ENCODE peak calls at places on chromosomes 6 and 20, in four cellular contexts. H is heart right ventricle, K is heart left ventricle, G is lower leg skin. A is an unnamed sample.

GRCh38 chr20:13260620-13261279 is 39.7 kb downstream of the ISM1 start:
- DNase-seq in H (no peak), G (peak), K (no peak), A (no peak)

GRCh38 chr6:161575508-161576254 is 301.8 kb upstream of the AGPAT4 start:
- DNase-seq in G (no peak), K (no peak), H (no peak), A (no peak)

GRCh38 chr6:160031442-160031841 is 62.6 kb downstream of the IGF2R start:
- DNase-seq in G (no peak), H (no peak), K (no peak), A (no peak)

GRCh38 chr6:3943373-3943772 is 94.2 kb downstream of the FAM50B start:
- DNase-seq in H (peak), K (peak), G (no peak), A (no peak)

GRCh38 chr6:133591330-133591729 is 297.6 kb upstream of the TCF21 start:
- DNase-seq in H (no peak), G (no peak), K (no peak), A (no peak)

GRCh38 chr20:58636983-58637421 is 14.1 kb upstream of the STX16 start:
- DNase-seq in H (no peak), K (no peak), G (peak), A (no peak)

GRCh38 chr20:24033151-24033550 is 44.6 kb upstream of the GGTLC1 start:
- DNase-seq in G (no peak), H (no peak), K (no peak), A (no peak)

GRCh38 chr6:134835998-134836397 is 113.9 kb downstream of the ALDH8A1 start:
- DNase-seq in G (no peak), H (no peak), K (no peak), A (no peak)

GRCh38 chr20:34578521-34579147 is 20.1 kb downstream of the MAP1LC3A start:
- DNase-seq in K (peak), H (peak), G (peak), A (peak)

GRCh38 chr20:48965189-48965910 is 43.8 kb downstream of the ARFGEF2 start:
- DNase-seq in H (no peak), G (no peak), K (no peak), A (no peak)

GRCh38 chr6:107784669-107785068 is 39.4 kb downstream of the SCML4 start:
- DNase-seq in G (no peak), H (no peak), K (no peak), A (no peak)

GRCh38 chr6:20936949-20937348 is 402.7 kb downstream of the CDKAL1 start:
- DNase-seq in K (no peak), H (no peak), G (no peak), A (no peak)

GRCh38 chr6:55445648-55446204 is 118.5 kb downstream of the GFRAL start:
- DNase-seq in G (no peak), K (no peak), H (no peak), A (no peak)

GRCh38 chr6:142802124-142802523 is 142.9 kb downstream of the HIVEP2 start:
- DNase-seq in G (no peak), H (no peak), K (no peak), A (no peak)

GRCh38 chr20:45611054-45611453 is 18.5 kb upstream of the WFDC10A start:
- DNase-seq in G (no peak), K (no peak), H (no peak), A (no peak)

GRCh38 chr20:54112221-54112884 is 42.0 kb upstream of the BCAS1 start:
- DNase-seq in G (no peak), K (no peak), H (no peak), A (no peak)

GRCh38 chr6:73471686-73472290 is 10.3 kb downstream of the MTO1 start:
- DNase-seq in H (no peak), K (no peak), G (no peak), A (no peak)

GRCh38 chr6:16698163-16698533 is 63.1 kb downstream of the ATXN1 start:
- DNase-seq in K (no peak), G (no peak), H (no peak), A (no peak)

GRCh38 chr6:137933696-137934095 is 66.6 kb downstream of the TNFAIP3 start:
- DNase-seq in G (peak), K (peak), H (peak), A (peak)

GRCh38 chr6:132072271-132072670 is 121.1 kb upstream of the CCN2 start:
- DNase-seq in H (no peak), K (no peak), G (no peak), A (no peak)

GRCh38 chr6:146857960-146858308 is 259.2 kb downstream of the ADGB start:
- DNase-seq in G (no peak), K (no peak), H (no peak), A (no peak)

GRCh38 chr20:48489656-48490055 is 338.1 kb downstream of the PREX1 start:
- DNase-seq in K (no peak), G (peak), H (no peak), A (no peak)

GRCh38 chr6:127547909-127548649 is 28.9 kb upstream of the C6orf58 start:
- DNase-seq in G (no peak), K (no peak), H (no peak), A (no peak)

GRCh38 chr6:95091823-95092436 is 485.4 kb upstream of the MANEA start:
- DNase-seq in K (no peak), G (no peak), H (no peak), A (no peak)

GRCh38 chr20:17895641-17896246 is 72.8 kb downstream of the SNX5 start:
- DNase-seq in K (peak), H (peak), G (peak), A (peak)

GRCh38 chr6:43628392-43629103 is 516 bp downstream of the GTPBP2 start:
- DNase-seq in G (peak), K (peak), H (peak), A (no peak)

GRCh38 chr6:80541886-80542285 is 435.4 kb downstream of the BCKDHB start:
- DNase-seq in G (no peak), K (no peak), H (no peak), A (no peak)

GRCh38 chr6:22442826-22443225 is 126.5 kb upstream of the HDGFL1 start:
- DNase-seq in K (no peak), G (no peak), H (no peak), A (no peak)

GRCh38 chr6:117311310-117311709 is 46.0 kb downstream of the VGLL2 start:
- DNase-seq in G (no peak), K (no peak), H (no peak), A (no peak)

GRCh38 chr6:117317261-117317660 is 51.9 kb downstream of the VGLL2 start:
- DNase-seq in K (no peak), H (no peak), G (no peak), A (no peak)
- TF ChIP-seq CTCF in K (peak), H (peak), G (no peak), A (peak)

GRCh38 chr6:130147151-130147550 is 75.6 kb downstream of the SAMD3 start:
- DNase-seq in H (no peak), G (no peak), K (no peak), A (no peak)

GRCh38 chr6:130143709-130144108 is 79.0 kb downstream of the SAMD3 start:
- DNase-seq in H (no peak), K (no peak), G (no peak), A (no peak)

GRCh38 chr6:130150906-130151305 is 71.8 kb downstream of the SAMD3 start:
- DNase-seq in G (no peak), K (no peak), H (no peak), A (no peak)

GRCh38 chr6:130152908-130153510 is 69.7 kb downstream of the SAMD3 start:
- DNase-seq in K (no peak), G (no peak), H (no peak), A (no peak)

GRCh38 chr6:130148181-130148580 is 74.6 kb downstream of the SAMD3 start:
- DNase-seq in H (no peak), G (no peak), K (no peak), A (no peak)
- TF ChIP-seq CTCF in H (no peak), G (no peak), K (no peak), A (no peak)

GRCh38 chr6:13454286-13455221 is 32.8 kb downstream of the GFOD1 start:
- DNase-seq in G (peak), K (peak), H (peak), A (peak)
- TF ChIP-seq CTCF in G (no peak), K (peak), H (no peak), A (peak)

GRCh38 chr6:40477246-40478126 is 109.7 kb downstream of the LRFN2 start:
- DNase-seq in G (no peak), K (no peak), H (no peak), A (no peak)

GRCh38 chr6:40476673-40477072 is 110.5 kb downstream of the LRFN2 start:
- DNase-seq in G (no peak), K (peak), H (peak), A (no peak)

GRCh38 chr6:40472354-40472753 is 114.8 kb downstream of the LRFN2 start:
- DNase-seq in G (no peak), K (no peak), H (no peak), A (no peak)

GRCh38 chr6:40473026-40473425 is 114.1 kb downstream of the LRFN2 start:
- DNase-seq in G (no peak), H (no peak), K (no peak), A (no peak)

GRCh38 chr6:40474937-40475336 is 112.2 kb downstream of the LRFN2 start:
- DNase-seq in H (no peak), K (no peak), G (no peak), A (no peak)
- TF ChIP-seq CTCF in H (no peak), K (no peak), G (no peak), A (no peak)

GRCh38 chr6:158595223-158595622 is 35.3 kb downstream of the TMEM181 start:
- DNase-seq in G (no peak), K (no peak), H (no peak), A (no peak)
- TF ChIP-seq CTCF in G (no peak), K (no peak), H (no peak), A (no peak)

GRCh38 chr6:15510536-15511247 is 152.1 kb downstream of the DTNBP1 start:
- DNase-seq in G (no peak), K (no peak), H (no peak), A (no peak)

GRCh38 chr6:15513801-15514711 is 148.8 kb downstream of the DTNBP1 start:
- DNase-seq in G (no peak), K (no peak), H (no peak), A (no peak)

GRCh38 chr6:15511248-15512125 is 151.3 kb downstream of the DTNBP1 start:
- DNase-seq in K (peak), H (peak), G (no peak), A (peak)

GRCh38 chr6:15513131-15513771 is 149.6 kb downstream of the DTNBP1 start:
- DNase-seq in G (no peak), H (no peak), K (no peak), A (no peak)

DNA sequence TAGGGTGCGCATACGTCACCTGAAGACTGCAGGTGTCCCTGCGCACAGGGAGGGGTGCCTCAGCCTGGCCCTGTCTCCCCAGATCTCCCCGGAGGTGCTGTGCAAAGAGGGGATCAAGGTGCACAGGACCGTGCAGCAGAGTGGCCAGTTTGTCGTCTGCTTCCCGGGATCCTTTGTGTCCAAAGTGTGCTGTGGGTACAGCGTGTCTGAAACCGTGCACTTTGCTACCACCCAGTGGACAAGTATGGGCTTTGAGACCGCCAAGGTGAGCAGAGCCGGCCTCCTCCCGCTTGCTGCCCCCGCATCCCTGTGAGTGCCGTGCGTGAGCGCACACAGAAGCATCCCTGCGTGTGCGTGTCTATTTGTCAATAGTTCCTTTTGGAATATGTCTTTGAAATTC is 150.7 kb downstream of the DTNBP1 start:
- DNase-seq in G (no peak), H (peak), K (no peak), A (no peak)
- TF ChIP-seq CTCF in G (no peak), H (peak), K (peak), A (no peak)

GRCh38 chr6:26568601-26569432 is 27.9 kb upstream of the ABT1 start:
- DNase-seq in H (peak), G (peak), K (peak), A (peak)
- TF ChIP-seq CTCF in H (no peak), G (no peak), K (peak), A (peak)

A was measured in right atrium auricular region.